ENCODE peak calls at places on chromosomes 12 and 14, in four cellular contexts. T is AG04450, P is aorta, S is kidney epithelial cell. F is an unnamed sample.

GRCh38 chr12:130920119-130920703 is 33.5 kb upstream of the ADGRD1 start:
- DNase-seq in S (no peak), P (no peak), T (no peak), F (no peak)

GRCh38 chr12:5739862-5740370 is 205.1 kb downstream of the ANO2 start:
- DNase-seq in S (no peak), P (no peak), T (no peak), F (no peak)

GRCh38 chr12:4133636-4134433 is 139.7 kb upstream of the CCND2 start:
- DNase-seq in P (no peak), T (no peak), S (no peak), F (no peak)

GRCh38 chr14:72850360-72850759 is 43.5 kb downstream of the DPF3 start:
- DNase-seq in S (peak; percentile 41), P (no peak), T (no peak), F (no peak)

GRCh38 chr12:123934829-123935228 is 37.8 kb downstream of the CCDC92 start:
- DNase-seq in T (no peak), P (no peak), S (no peak), F (no peak)

GRCh38 chr12:50598321-50598862 is 93.6 kb downstream of the DIP2B start:
- DNase-seq in S (no peak), P (no peak), T (no peak), F (no peak)

GRCh38 chr12:98403936-98404335 is 111.5 kb upstream of the TMPO start:
- DNase-seq in P (no peak), S (no peak), T (no peak), F (no peak)

GRCh38 chr14:69715725-69716482 is 51.0 kb upstream of the SRSF5 start:
- DNase-seq in T (peak; percentile 63), P (peak; percentile 83), S (peak; percentile 41), F (peak; percentile 95)

GRCh38 chr14:21168055-21168454 is 12.2 kb upstream of the OR5AU1 start:
- DNase-seq in S (no peak), P (no peak), T (no peak), F (peak; percentile 24)

GRCh38 chr12:75865315-75865714 is 166.3 kb downstream of the PHLDA1 start:
- DNase-seq in P (no peak), T (no peak), S (no peak), F (no peak)

GRCh38 chr14:45181806-45182205 is 46.1 kb downstream of the FANCM start:
- DNase-seq in S (no peak), P (no peak), T (no peak), F (no peak)

GRCh38 chr12:22702690-22703089 is 77.7 kb downstream of the ETNK1 start:
- DNase-seq in P (no peak), T (no peak), S (no peak), F (no peak)

GRCh38 chr12:132453361-132454133 is 36.4 kb upstream of the FBRSL1 start:
- DNase-seq in S (no peak), T (no peak), P (no peak), F (no peak)

GRCh38 chr12:95182868-95183415 is 34.3 kb downstream of the FGD6 start:
- DNase-seq in P (no peak), T (no peak), S (no peak), F (peak; percentile 65)

GRCh38 chr12:24045816-24046257 is 96.4 kb upstream of the SOX5 start:
- DNase-seq in T (no peak), S (no peak), P (no peak), F (peak; percentile 8)

GRCh38 chr14:51291016-51291415 is 51.0 kb downstream of the TMX1 start:
- DNase-seq in P (no peak), S (no peak), T (no peak), F (no peak)

DNA sequence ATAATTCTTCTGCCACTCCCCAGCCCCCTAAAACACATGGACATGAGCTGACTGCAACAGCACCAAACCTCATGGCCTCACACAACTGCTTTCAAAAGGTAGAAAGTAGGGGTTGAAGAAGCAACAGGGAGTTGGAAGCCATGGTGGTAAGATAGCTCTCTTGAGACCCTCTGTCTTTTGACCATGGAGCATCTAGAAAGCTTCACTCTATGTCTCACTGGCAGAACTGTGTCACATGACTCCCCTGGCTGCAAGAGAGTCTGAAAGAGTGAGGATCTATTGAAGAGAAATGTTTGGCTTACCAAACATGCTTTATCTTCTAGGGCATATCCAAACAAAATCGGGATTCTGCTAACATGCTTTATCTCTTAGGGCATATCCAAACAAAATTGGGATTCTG is 142.9 kb upstream of the WSCD2 start:
- DNase-seq in S (no peak), P (no peak), T (no peak), F (no peak)
- H3K27me3 ChIP-seq in S (no peaks in the 10 kb centered on the region), P (no peaks in the 10 kb centered on the region), T (no peaks in the 10 kb centered on the region), F (peaks cover 2% of the 10 kb centered on the region)

DNA sequence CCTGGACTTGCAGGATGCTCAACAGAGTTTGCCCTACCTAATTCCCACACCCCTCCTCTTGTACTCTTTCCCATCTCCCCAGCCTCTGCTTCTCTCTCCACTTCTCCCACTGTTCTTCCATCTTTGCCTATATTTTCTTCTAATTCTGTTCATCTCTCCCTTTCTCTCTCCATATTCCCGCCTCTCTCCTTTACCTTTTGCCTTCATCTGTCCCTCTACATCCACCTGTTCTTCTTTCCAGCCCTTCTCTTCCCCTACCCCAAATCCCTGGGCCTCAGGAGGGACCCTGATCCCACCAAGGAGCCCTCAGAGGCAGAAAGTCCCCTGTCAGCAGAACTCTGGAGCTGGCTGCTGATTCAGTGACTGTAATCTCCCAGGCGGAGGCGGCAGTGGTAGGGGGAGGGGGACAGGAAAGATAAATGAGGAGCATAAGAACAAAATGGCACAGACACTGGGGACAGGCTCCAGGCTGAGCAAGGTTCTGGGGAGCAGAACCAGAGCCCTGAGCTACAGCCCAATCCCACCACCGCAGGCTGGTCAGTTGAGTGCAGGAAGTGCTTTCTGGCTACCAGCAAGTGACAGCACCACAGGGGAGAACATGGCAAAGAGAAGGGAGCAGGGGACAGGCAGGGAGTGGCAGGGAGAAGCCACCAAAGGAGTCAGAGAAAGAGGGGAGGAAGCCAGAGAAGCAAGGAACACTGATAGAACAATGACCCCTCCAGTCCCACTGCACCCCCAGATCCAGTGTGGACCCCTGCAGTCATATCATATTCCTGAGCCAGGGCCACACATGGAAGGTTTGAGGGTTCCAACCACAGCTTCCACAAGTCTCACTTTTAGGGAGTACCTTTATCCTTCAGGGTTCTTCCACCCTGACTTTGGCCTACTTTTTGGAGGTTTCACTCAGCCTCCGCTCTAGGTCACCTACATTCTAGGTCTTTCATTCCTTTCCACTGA is 27.0 kb downstream of the SMUG1 start:
- DNase-seq in P (no peak), T (no peak), S (no peak), F (no peak)
- H3K27me3 ChIP-seq in P (no peaks in the 10 kb centered on the region), T (peaks cover 57% of the 10 kb centered on the region), S (peaks cover 41% of the 10 kb centered on the region), F (peaks cover 15% of the 10 kb centered on the region)

GRCh38 chr12:52682938-52683574 is 2.8 kb upstream of the KRT1 start:
- DNase-seq in P (no peak), S (no peak), T (no peak), F (no peak)
- H3K27me3 ChIP-seq in P (no peaks in the 10 kb centered on the region), S (peaks cover 18% of the 10 kb centered on the region), T (peaks cover 11% of the 10 kb centered on the region), F (peaks cover 58% of the 10 kb centered on the region)

DNA sequence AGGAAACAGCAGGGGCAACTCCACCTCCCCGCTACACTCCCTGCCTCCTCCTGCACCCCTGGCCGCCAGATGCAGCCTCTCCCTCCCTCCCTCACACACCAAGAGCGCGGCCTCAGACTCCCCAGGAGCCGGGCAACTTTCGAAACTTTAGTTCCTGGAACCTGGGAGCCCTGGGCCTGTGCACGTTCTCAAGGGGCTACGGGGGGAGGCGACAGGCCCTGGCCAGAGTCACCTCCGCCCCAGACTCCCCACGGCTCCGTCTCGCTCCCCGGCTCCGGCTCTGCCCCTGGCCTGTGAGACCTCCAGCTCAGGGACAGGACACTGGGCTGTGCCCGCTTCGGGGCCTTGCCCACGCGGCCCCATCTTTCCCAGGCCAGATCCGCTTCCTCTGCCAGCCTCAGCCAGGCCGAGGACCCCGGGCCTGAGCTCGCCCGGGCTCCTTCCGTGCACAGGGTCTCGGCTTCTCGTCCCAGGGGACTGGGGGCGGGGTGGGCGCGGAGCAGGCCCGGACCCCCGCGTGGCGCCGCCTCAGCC is 5.5 kb downstream of the AMN start:
- DNase-seq in T (no peak), S (no peak), P (peak; percentile 71), F (no peak)
- H3K27me3 ChIP-seq in T (peaks cover 58% of the 10 kb centered on the region), S (peaks cover 67% of the 10 kb centered on the region), P (no peaks in the 10 kb centered on the region), F (peaks cover 58% of the 10 kb centered on the region)

DNA sequence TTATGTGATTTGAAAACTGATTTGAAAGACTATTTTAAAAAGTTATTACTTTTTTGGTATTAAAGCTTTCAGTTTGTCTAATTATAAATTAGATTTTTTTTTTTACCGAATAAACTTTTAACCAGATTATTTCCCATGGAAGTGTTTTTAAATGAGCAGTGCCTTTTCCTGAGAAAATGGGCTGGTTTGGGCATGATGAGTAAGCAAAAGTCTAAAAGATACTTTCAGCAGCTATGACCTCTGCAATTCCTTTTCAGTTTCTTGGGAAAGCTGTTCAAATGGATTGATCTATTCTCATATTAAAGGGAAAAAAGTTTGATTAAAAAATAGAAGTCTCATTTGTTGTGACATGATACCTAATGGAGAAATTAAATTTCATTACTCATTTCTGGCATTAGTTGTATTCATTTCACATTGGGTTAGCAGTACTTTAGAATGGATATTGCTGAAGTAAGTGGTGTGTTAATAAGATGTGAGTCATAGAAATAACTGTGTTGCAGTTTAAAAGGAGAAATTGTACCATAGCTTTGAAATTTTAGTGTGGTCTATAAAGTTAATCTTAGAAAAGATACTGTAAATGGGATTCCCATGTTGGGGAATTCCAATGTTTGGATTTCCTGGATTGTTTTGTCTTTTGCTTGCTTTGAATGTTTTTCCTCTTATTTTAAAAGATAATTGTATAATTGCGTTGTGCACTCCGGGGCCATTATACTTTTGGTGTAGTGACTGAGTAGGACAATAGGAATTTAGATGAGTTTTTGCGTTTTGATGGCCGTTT is 21.0 kb downstream of the KTN1 start:
- DNase-seq in T (no peak), P (no peak), S (no peak), F (no peak)
- H3K27me3 ChIP-seq in T (no peaks in the 10 kb centered on the region), P (no peaks in the 10 kb centered on the region), S (no peaks in the 10 kb centered on the region), F (no peaks in the 10 kb centered on the region)

DNA sequence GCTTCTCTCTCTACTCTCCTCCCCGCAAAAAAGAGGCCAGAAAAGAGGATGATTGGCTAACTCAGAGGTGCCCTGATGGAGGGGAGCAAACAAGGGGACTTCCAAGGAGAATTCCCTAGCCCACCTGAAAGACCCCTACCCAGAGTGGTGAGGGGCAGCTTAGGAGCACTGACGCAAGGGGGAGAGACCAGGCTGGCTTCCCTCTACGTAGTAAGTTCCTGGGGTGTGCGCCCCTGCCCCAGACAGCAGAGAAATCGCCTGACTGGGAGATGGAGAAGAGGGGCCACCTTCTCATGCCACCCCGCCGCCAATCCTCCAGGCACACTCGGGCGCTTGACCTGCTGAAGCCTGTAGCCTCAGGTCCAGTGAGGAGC is 2.1 kb upstream of the DIO3 start:
- DNase-seq in P (no peak), T (no peak), S (no peak), F (no peak)
- H3K27me3 ChIP-seq in P (no peaks in the 10 kb centered on the region), T (peaks cover 45% of the 10 kb centered on the region), S (peaks cover 70% of the 10 kb centered on the region), F (peaks cover 56% of the 10 kb centered on the region)

GRCh38 chr14:77157716-77158115 is 16.1 kb upstream of the ZDHHC22 start:
- DNase-seq in P (no peak), T (no peak), S (no peak), F (no peak)
- H3K27me3 ChIP-seq in P (no peaks in the 10 kb centered on the region), T (peaks cover 15% of the 10 kb centered on the region), S (peaks cover 37% of the 10 kb centered on the region), F (peaks cover 34% of the 10 kb centered on the region)

GRCh38 chr12:78966062-78966461 is 101.5 kb downstream of the SYT1 start:
- DNase-seq in T (no peak), S (no peak), P (no peak), F (no peak)
- H3K27me3 ChIP-seq in T (no peaks in the 10 kb centered on the region), S (no peaks in the 10 kb centered on the region), P (no peaks in the 10 kb centered on the region), F (no peaks in the 10 kb centered on the region)

F was measured in foreskin keratinocyte.